ENCODE peak calls at places on chromosomes 7 and 10, in eight cellular contexts. Q is NCI-H1092 treated with DMSO at 0.1 percent for 48 hours; O is stimulated activated CD8-positive, alpha-beta memory T cell treated with anti-CD3 and anti-CD28 coated beads, Interleukin-4, amount 100 ng/mL, for 24 hours; F is GM23248; T is T-helper 22 cell; C is activated CD8-positive, alpha-beta T cell treated with anti-CD3 and anti-CD28 coated beads, Interleukin-2, amount 10 ng/mL, durations not matched to agents 7 days and 5 days; W is posterior vena cava; G is HCT116. Y is an unnamed sample.
A peak's percentile ranks its signal among the peaks of the same experiment; 100 is the strongest.

GRCh38 chr10:75269605-75270004 is 33.8 kb upstream of the COMTD1 start:
- DNase-seq in Q (no peak), O (no peak), F (no peak), T (no peak), C (no peak), W (peak; percentile 32), G (no peak), Y (no peak)

GRCh38 chr7:37510043-37510634 is 61.5 kb upstream of the ELMO1 start:
- DNase-seq in Q (peak; percentile 2), O (no peak), F (peak; percentile 32), T (no peak), C (peak; percentile 31), W (no peak), G (no peak), Y (no peak)

GRCh38 chr7:103940382-103941268 is 48.8 kb downstream of the RELN start:
- DNase-seq in Q (no peak), O (no peak), F (no peak), T (no peak), C (no peak), W (no peak), G (no peak), Y (no peak)

GRCh38 chr7:82810558-82811259 is 352.0 kb downstream of the PCLO start:
- DNase-seq in Q (peak; percentile 62), O (no peak), F (peak; percentile 90), T (no peak), C (peak; percentile 23), W (no peak), G (peak; percentile 45), Y (peak; percentile 48)

GRCh38 chr7:45663167-45663921 is 89.2 kb downstream of the ADCY1 start:
- DNase-seq in Q (no peak), O (no peak), F (peak; percentile 46), T (no peak), C (peak; percentile 45), W (no peak), G (peak; percentile 7), Y (no peak)

GRCh38 chr10:114714281-114714741 is 56.2 kb upstream of the ABLIM1 start:
- DNase-seq in Q (peak; percentile 23), O (no peak), F (peak; percentile 74), T (no peak), C (no peak), W (no peak), G (no peak), Y (no peak)

GRCh38 chr7:44376429-44377133 is 51.2 kb upstream of the CAMK2B start:
- DNase-seq in Q (no peak), O (no peak), F (no peak), T (no peak), C (no peak), W (no peak), G (no peak), Y (no peak)

GRCh38 chr10:75779276-75779675 is 347.9 kb downstream of the LRMDA start:
- DNase-seq in Q (no peak), O (no peak), F (no peak), T (no peak), C (no peak), W (no peak), G (no peak), Y (no peak)

GRCh38 chr10:63573068-63573697 is 52.0 kb downstream of the REEP3 start:
- DNase-seq in Q (peak; percentile 87), O (no peak), F (peak; percentile 14), T (no peak), C (no peak), W (no peak), G (no peak), Y (no peak)

GRCh38 chr7:5283421-5284303 is 919 bp downstream of the SLC29A4 start:
- DNase-seq in Q (no peak), O (no peak), F (peak; percentile 36), T (no peak), C (no peak), W (no peak), G (no peak), Y (peak; percentile 62)

GRCh38 chr7:150373049-150373801 is 4.6 kb downstream of the REPIN1 start:
- DNase-seq in Q (no peak), O (no peak), F (no peak), T (no peak), C (no peak), W (no peak), G (no peak), Y (no peak)

GRCh38 chr10:49023752-49024151 is 84.1 kb upstream of the LRRC18 start:
- DNase-seq in Q (no peak), O (no peak), F (peak; percentile 49), T (no peak), C (no peak), W (no peak), G (no peak), Y (no peak)

GRCh38 chr7:17725761-17726160 is 214.5 kb downstream of the SNX13 start:
- DNase-seq in Q (no peak), O (no peak), F (peak; percentile 22), T (no peak), C (no peak), W (no peak), G (no peak), Y (no peak)

GRCh38 chr10:89426230-89426868 is 12.0 kb downstream of the IFIT5 start:
- DNase-seq in Q (peak; percentile 17), O (no peak), F (peak; percentile 74), T (no peak), C (no peak), W (no peak), G (no peak), Y (peak; percentile 56)

GRCh38 chr10:100009283-100009792 is 409 bp downstream of the DNMBP start:
- DNase-seq in Q (no peak), O (no peak), F (peak; percentile 87), T (no peak), C (peak; percentile 24), W (no peak), G (no peak), Y (peak; percentile 84)

GRCh38 chr7:105493928-105494325 is 28.1 kb downstream of the PUS7 start:
- DNase-seq in Q (no peak), O (no peak), F (peak; percentile 87), T (no peak), C (no peak), W (no peak), G (no peak), Y (no peak)

GRCh38 chr10:89591111-89591795 is 53.8 kb downstream of the PANK1 start:
- DNase-seq in Q (no peak), O (no peak), F (peak; percentile 32), T (no peak), C (no peak), W (no peak), G (no peak), Y (no peak)

GRCh38 chr10:42367532-42368230 is 270.7 kb downstream of the ZNF33B start:
- DNase-seq in Q (peak; percentile 69), O (peak; percentile 17), F (peak; percentile 39), T (no peak), C (peak; percentile 20), W (peak; percentile 92), G (no peak), Y (peak; percentile 84)

GRCh38 chr10:127027786-127028185 is 122.6 kb downstream of the DOCK1 start:
- DNase-seq in Q (no peak), O (no peak), F (no peak), T (no peak), C (no peak), W (no peak), G (no peak), Y (no peak)

GRCh38 chr10:17742918-17743317 is 9.1 kb upstream of the TMEM236 start:
- DNase-seq in Q (peak; percentile 1), O (peak; percentile 55), F (peak; percentile 68), T (peak; percentile 17), C (peak; percentile 77), W (peak; percentile 84), G (peak; percentile 49), Y (peak; percentile 63)

GRCh38 chr10:113329121-113329596 is 223.7 kb upstream of the HABP2 start:
- DNase-seq in Q (no peak), O (no peak), F (peak; percentile 96), T (no peak), C (no peak), W (no peak), G (no peak), Y (no peak)

GRCh38 chr10:33746176-33746575 is 411.7 kb upstream of the NRP1 start:
- DNase-seq in Q (no peak), O (no peak), F (no peak), T (no peak), C (no peak), W (no peak), G (no peak), Y (no peak)

GRCh38 chr7:142383826-142384507 is 126.1 kb upstream of the PRSS58 start:
- DNase-seq in Q (no peak), O (no peak), F (no peak), T (no peak), C (peak; percentile 31), W (no peak), G (no peak), Y (no peak)

GRCh38 chr10:47026301-47027107 is 115.3 kb downstream of the PTPN20 start:
- DNase-seq in Q (no peak), O (no peak), F (no peak), T (no peak), C (peak; percentile 16), W (peak; percentile 78), G (no peak), Y (no peak)

GRCh38 chr10:43206391-43207235 is 60.3 kb downstream of the RASGEF1A start:
- DNase-seq in Q (no peak), O (no peak), F (no peak), T (no peak), C (no peak), W (peak; percentile 72), G (no peak), Y (no peak)

GRCh38 chr10:1573334-1573969 is 163.9 kb downstream of the ADARB2 start:
- DNase-seq in Q (no peak), O (no peak), F (no peak), T (no peak), C (no peak), W (peak; percentile 67), G (no peak), Y (no peak)

GRCh38 chr10:91975438-91975837 is 51.9 kb downstream of the BTAF1 start:
- DNase-seq in Q (no peak), O (no peak), F (peak; percentile 42), T (no peak), C (no peak), W (no peak), G (no peak), Y (no peak)